ENCODE peak calls at places on chromosomes 3 and 15, in nine cellular contexts. O, Z, B, A, U, M, F, H and E are unnamed samples.

GRCh38 chr3:183272142-183272541 is 19.1 kb downstream of the B3GNT5 start:
- DNase-seq in O (no peak), Z (no peak), B (no peak), A (no peak), U (no peak), M (no peak), F (no peak), H (no peak), E (no peak)

GRCh38 chr3:31968391-31968926 is 12.6 kb downstream of the OSBPL10 start:
- DNase-seq in O (no peak), Z (no peak), B (peak; percentile 77), A (no peak), U (peak; percentile 75), M (no peak), F (no peak), H (no peak), E (no peak)

GRCh38 chr3:50388720-50389352 is 29.5 kb upstream of the TMEM115 start:
- DNase-seq in O (no peak), Z (no peak), B (no peak), A (no peak), U (no peak), M (no peak), F (no peak), H (no peak), E (no peak)

GRCh38 chr15:43769584-43770228 is 7.1 kb downstream of the ELL3 start:
- DNase-seq in O (peak; percentile 37), Z (no peak), B (peak; percentile 64), A (no peak), U (peak; percentile 18), M (peak; percentile 62), F (peak; percentile 72), H (peak; percentile 69), E (peak; percentile 40)

GRCh38 chr3:134464693-134465385 is 20.9 kb downstream of the ANAPC13 start:
- DNase-seq in O (no peak), Z (no peak), B (no peak), A (no peak), U (no peak), M (no peak), F (no peak), H (no peak), E (no peak)

GRCh38 chr15:25374143-25374542 is 64.7 kb downstream of the UBE3A start:
- DNase-seq in O (no peak), Z (no peak), B (no peak), A (no peak), U (no peak), M (no peak), F (no peak), H (no peak), E (no peak)

GRCh38 chr3:128619146-128619890 is 31.3 kb downstream of the RPN1 start:
- DNase-seq in O (no peak), Z (no peak), B (peak; percentile 96), A (no peak), U (peak; percentile 77), M (no peak), F (no peak), H (no peak), E (no peak)

GRCh38 chr3:71484047-71484446 is 99.5 kb downstream of the FOXP1 start:
- DNase-seq in O (no peak), Z (no peak), B (no peak), A (no peak), U (no peak), M (no peak), F (no peak), H (no peak), E (no peak)

GRCh38 chr3:60756231-60756630 is 495.0 kb downstream of the FHIT start:
- DNase-seq in O (no peak), Z (no peak), B (no peak), A (no peak), U (no peak), M (no peak), F (no peak), H (peak; percentile 17), E (no peak)

GRCh38 chr3:52013802-52014598 is 18.3 kb upstream of the RPL29 start:
- DNase-seq in O (no peak), Z (no peak), B (no peak), A (no peak), U (no peak), M (no peak), F (no peak), H (no peak), E (no peak)

GRCh38 chr3:178520436-178520835 is 15.8 kb upstream of the KCNMB2 start:
- DNase-seq in O (no peak), Z (no peak), B (no peak), A (no peak), U (no peak), M (no peak), F (no peak), H (no peak), E (no peak)

GRCh38 chr15:86002444-86002843 is 77.2 kb upstream of the AGBL1 start:
- DNase-seq in O (no peak), Z (no peak), B (no peak), A (no peak), U (peak; percentile 20), M (no peak), F (no peak), H (no peak), E (no peak)

GRCh38 chr15:100704281-100705055 is 102.1 kb downstream of the ASB7 start:
- DNase-seq in O (no peak), Z (no peak), B (peak; percentile 92), A (no peak), U (peak; percentile 97), M (no peak), F (no peak), H (no peak), E (no peak)

GRCh38 chr3:10495003-10495402 is 10.4 kb downstream of the ATP2B2 start:
- DNase-seq in O (peak; percentile 22), Z (no peak), B (peak; percentile 18), A (no peak), U (peak; percentile 12), M (no peak), F (no peak), H (peak; percentile 30), E (no peak)

GRCh38 chr15:89171136-89172072 is 50.0 kb downstream of the RLBP1 start:
- DNase-seq in O (no peak), Z (no peak), B (peak; percentile 36), A (no peak), U (no peak), M (peak; percentile 8), F (peak; percentile 20), H (peak; percentile 74), E (peak; percentile 43)

GRCh38 chr3:140386357-140387100 is 291.3 kb upstream of the TRIM42 start:
- DNase-seq in O (no peak), Z (no peak), B (no peak), A (no peak), U (no peak), M (no peak), F (no peak), H (peak; percentile 40), E (no peak)

GRCh38 chr3:117998071-117998470 is 1036.6 kb downstream of the IGSF11 start:
- DNase-seq in O (no peak), Z (no peak), B (peak; percentile 74), A (no peak), U (peak; percentile 10), M (no peak), F (no peak), H (no peak), E (no peak)

GRCh38 chr3:43004282-43004681 is 25.2 kb downstream of the GASK1A start:
- DNase-seq in O (no peak), Z (no peak), B (peak; percentile 54), A (no peak), U (peak; percentile 51), M (no peak), F (no peak), H (no peak), E (no peak)

GRCh38 chr3:43005253-43005652 is 26.1 kb downstream of the GASK1A start:
- DNase-seq in O (no peak), Z (no peak), B (no peak), A (no peak), U (peak; percentile 51), M (no peak), F (no peak), H (no peak), E (no peak)

GRCh38 chr3:43001094-43001553 is 22.0 kb downstream of the GASK1A start:
- DNase-seq in O (peak; percentile 79), Z (no peak), B (peak; percentile 85), A (peak; percentile 88), U (peak; percentile 16), M (no peak), F (no peak), H (no peak), E (no peak)

GRCh38 chr3:42999212-42999611 is 20.1 kb downstream of the GASK1A start:
- DNase-seq in O (no peak), Z (no peak), B (no peak), A (no peak), U (no peak), M (no peak), F (no peak), H (no peak), E (no peak)

DNA sequence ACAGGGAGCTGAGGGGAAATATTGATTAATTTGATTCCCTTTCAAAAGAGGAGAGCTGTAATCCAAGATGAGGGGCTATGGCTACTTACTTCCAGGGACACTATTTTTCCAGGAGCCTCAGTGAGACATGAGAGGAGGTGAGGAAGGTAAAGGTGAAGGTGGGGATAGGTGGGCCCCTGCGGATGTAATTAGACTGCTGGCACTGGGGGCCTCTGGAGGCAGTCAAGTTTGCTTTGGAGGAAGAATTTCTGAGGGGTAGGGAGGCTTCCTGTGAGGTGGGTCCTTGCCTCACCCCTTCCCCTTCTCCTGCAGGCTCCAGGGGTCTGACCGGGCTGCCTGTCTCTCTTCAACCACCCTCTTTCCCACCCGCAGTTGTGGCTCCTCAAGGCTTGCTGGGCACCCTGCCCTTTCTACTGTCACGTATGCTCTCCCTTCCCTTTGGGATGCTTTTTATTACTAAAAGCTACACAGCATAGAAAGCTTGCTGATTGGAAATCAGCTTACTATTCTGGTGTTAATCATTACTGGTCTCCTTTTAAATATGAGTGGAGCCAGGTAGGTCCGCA is 22.5 kb downstream of the GASK1A start:
- DNase-seq in O (no peak), Z (no peak), B (no peak), A (no peak), U (no peak), M (no peak), F (no peak), H (no peak), E (no peak)
- H3K27ac ChIP-seq in O (peak overlapping the region; percentile 73), Z (no peak overlapping the region), B (peak overlapping the region; percentile 1), A (peak overlapping the region; percentile 91), U (no peak overlapping the region), M (no peak overlapping the region), F (peak overlapping the region; percentile 51), H (no peak overlapping the region), E (no peak overlapping the region)

GRCh38 chr3:186640473-186640818 is 247 bp downstream of the FETUB start:
- DNase-seq in O (peak; percentile 18), Z (no peak), B (no peak), A (no peak), U (peak; percentile 98), M (no peak), F (no peak), H (no peak), E (no peak)
- H3K27ac ChIP-seq in O (no peak overlapping the region), Z (no peak overlapping the region), B (no peak overlapping the region), A (no peak overlapping the region), U (peak overlapping the region; percentile 53), M (no peak overlapping the region), F (no peak overlapping the region), H (no peak overlapping the region), E (no peak overlapping the region)

GRCh38 chr15:64344651-64345262 is 11.2 kb downstream of the CSNK1G1 start:
- DNase-seq in O (no peak), Z (no peak), B (peak; percentile 26), A (no peak), U (no peak), M (no peak), F (no peak), H (no peak), E (no peak)
- H3K27ac ChIP-seq in O (no peak overlapping the region), Z (no peak overlapping the region), B (peak overlapping the region; percentile 49), A (no peak overlapping the region), U (no peak overlapping the region), M (no peak overlapping the region), F (no peak overlapping the region), H (peak overlapping the region; percentile 24), E (no peak overlapping the region)

GRCh38 chr15:68469162-68470048 is 37.4 kb upstream of the ITGA11 start:
- DNase-seq in O (no peak), Z (no peak), B (no peak), A (no peak), U (no peak), M (no peak), F (no peak), H (no peak), E (no peak)
- H3K27ac ChIP-seq in O (no peak overlapping the region), Z (no peak overlapping the region), B (no peak overlapping the region), A (no peak overlapping the region), U (no peak overlapping the region), M (no peak overlapping the region), F (no peak overlapping the region), H (no peak overlapping the region), E (no peak overlapping the region)